ENCODE peak calls at places on chromosome 6, in seven cellular contexts. A is tibial nerve; T is SK-N-MC; Y is naive thymus-derived CD4-positive, alpha-beta T cell; X is iPS DF 6.9; I is heart left ventricle; C is psoas muscle. G is an unnamed sample. For H3K9me3, the result is how much of the 10 kb centered on the place peaks cover.

GRCh38 chr6:54112171-54112650 is 968 bp downstream of the MLIP start:
- DNase-seq in X (no peak), Y (no peak), I (no peak), T (peak), A (no peak), C (no peak), G (no peak)

GRCh38 chr6:89955364-89955763 is 61.1 kb downstream of the GJA10 start:
- DNase-seq in A (no peak), X (no peak), C (no peak), I (no peak), T (no peak), Y (no peak), G (no peak)

GRCh38 chr6:42403415-42403814 is 48.3 kb downstream of the TRERF1 start:
- DNase-seq in I (no peak), X (no peak), T (no peak), Y (no peak), A (no peak), C (no peak), G (no peak)

GRCh38 chr6:28370440-28370839 is 20.7 kb downstream of the ZKSCAN3 start:
- DNase-seq in I (no peak), T (no peak), A (no peak), X (no peak), C (no peak), Y (no peak), G (no peak)

GRCh38 chr6:13522639-13523038 is 35.2 kb upstream of the GFOD1 start:
- DNase-seq in I (no peak), A (no peak), Y (no peak), X (no peak), T (peak), C (no peak), G (no peak)

GRCh38 chr6:112863753-112864152 is 516.6 kb downstream of the RFPL4B start:
- DNase-seq in T (no peak), A (no peak), X (no peak), Y (no peak), C (no peak), I (no peak), G (no peak)

GRCh38 chr6:163585932-163586437 is 171.5 kb downstream of the QKI start:
- DNase-seq in X (no peak), T (no peak), I (peak), Y (no peak), C (peak), A (peak), G (peak)

GRCh38 chr6:121686611-121687023 is 251.2 kb downstream of the GJA1 start:
- DNase-seq in Y (no peak), C (no peak), X (no peak), I (no peak), T (no peak), A (no peak), G (no peak)

GRCh38 chr6:113976806-113977205 is 5.9 kb upstream of the HDAC2 start:
- DNase-seq in I (no peak), Y (no peak), A (no peak), T (no peak), X (no peak), C (no peak), G (no peak)

GRCh38 chr6:108944707-108945685 is 96.8 kb downstream of the ARMC2 start:
- DNase-seq in T (no peak), Y (no peak), X (no peak), A (no peak), I (peak), C (peak), G (peak)

GRCh38 chr6:77298298-77298697 is 165.0 kb downstream of the HTR1B start:
- DNase-seq in C (no peak), X (no peak), I (no peak), Y (no peak), T (no peak), A (no peak), G (no peak)

GRCh38 chr6:169997930-169998218 is 246.5 kb downstream of the ERMARD start:
- DNase-seq in A (no peak), Y (no peak), I (no peak), T (no peak), C (no peak), X (no peak), G (no peak)
- H3K9me3 ChIP-seq in A (under half), Y (under half), I (under half), T (under half), C (under half), X (under half), G (under half)

GRCh38 chr6:70666726-70667125 is 957 bp upstream of the SMAP1 start:
- DNase-seq in X (no peak), Y (no peak), I (no peak), T (no peak), C (no peak), A (no peak), G (no peak)
- H3K9me3 ChIP-seq in X (under half), Y (under half), I (under half), T (under half), C (under half), A (under half), G (under half)

GRCh38 chr6:365835-366234 is 25.7 kb upstream of the IRF4 start:
- DNase-seq in Y (no peak), I (no peak), C (no peak), A (no peak), X (no peak), T (no peak), G (no peak)
- H3K9me3 ChIP-seq in Y (under half), I (under half), C (under half), A (under half), X (under half), T (under half), G (under half)

GRCh38 chr6:22512716-22513452 is 56.5 kb upstream of the HDGFL1 start:
- DNase-seq in A (no peak), Y (no peak), X (no peak), T (no peak), I (no peak), C (no peak), G (no peak)

GRCh38 chr6:22519237-22519636 is 50.1 kb upstream of the HDGFL1 start:
- DNase-seq in C (no peak), A (no peak), I (no peak), X (no peak), Y (no peak), T (no peak), G (no peak)

DNA sequence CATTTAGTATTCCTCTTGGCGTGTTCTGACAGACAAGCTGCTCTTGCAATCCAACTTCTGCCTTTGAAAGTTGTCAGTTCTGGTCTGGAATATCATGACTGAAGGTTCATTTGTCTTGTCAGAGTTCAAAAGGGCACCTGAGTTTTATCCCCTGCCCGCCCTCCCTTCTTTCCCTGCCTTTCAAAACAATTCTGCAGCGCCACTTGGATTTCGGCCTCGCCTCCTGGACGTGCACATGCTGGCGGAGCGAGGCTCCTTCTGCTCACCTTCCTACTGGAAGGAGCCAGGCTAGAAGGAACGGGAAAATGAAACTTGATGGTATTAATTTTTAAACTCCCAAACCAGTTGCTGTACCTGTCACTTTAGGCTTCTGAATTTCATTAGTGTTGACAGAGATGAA is 55.7 kb upstream of the HDGFL1 start:
- DNase-seq in T (no peak), I (no peak), A (no peak), C (no peak), X (no peak), Y (no peak), G (no peak)
- H3K9me3 ChIP-seq in T (under half), I (under half), A (under half), C (under half), X (under half), Y (under half), G (under half)

GRCh38 chr6:36147294-36147693 is 17.0 kb downstream of the MAPK13 start:
- DNase-seq in C (no peak), Y (no peak), I (no peak), A (no peak), X (no peak), T (no peak), G (no peak)
- H3K9me3 ChIP-seq in C (under half), Y (under half), I (under half), A (under half), X (under half), T (under half), G (under half)

G was measured in left ventricle myocardium inferior.